ENCODE peak calls at places on chromosomes 1 and 21, in seven cellular contexts. V is astrocyte of the spinal cord, W is AG04450, P is fibroblast of lung, T is tibial nerve, D is endothelial cell, M is fibroblast of villous mesenchyme. A is an unnamed sample.

GRCh38 chr1:87495147-87495546 is 166.5 kb downstream of the LMO4 start:
- DNase-seq in V (no peak), W (no peak), P (no peak), T (no peak), D (no peak), M (no peak), A (no peak)

GRCh38 chr1:114219247-114219872 is 65.7 kb upstream of the SYT6 start:
- DNase-seq in V (peak), W (no peak), P (peak), T (no peak), D (no peak), M (peak), A (peak)

GRCh38 chr1:22914633-22915217 is 57.9 kb downstream of the LACTBL1 start:
- DNase-seq in V (no peak), W (no peak), P (no peak), T (no peak), D (no peak), M (no peak), A (no peak)

GRCh38 chr1:186977266-186977957 is 148.7 kb downstream of the PLA2G4A start:
- DNase-seq in V (peak), W (no peak), P (no peak), T (no peak), D (no peak), M (no peak), A (peak)

GRCh38 chr1:62395291-62395690 is 41.6 kb upstream of the USP1 start:
- DNase-seq in V (no peak), W (no peak), P (no peak), T (no peak), D (no peak), M (no peak), A (no peak)

GRCh38 chr21:27817061-27817460 is 850.2 kb upstream of the ADAMTS5 start:
- DNase-seq in V (no peak), W (no peak), P (no peak), T (no peak), D (no peak), M (peak), A (no peak)

GRCh38 chr1:50348449-50349241 is 74.6 kb downstream of the DMRTA2 start:
- DNase-seq in V (peak), W (peak), P (peak), T (peak), D (peak), M (peak), A (peak)

GRCh38 chr1:218557731-218558130 is 212.6 kb downstream of the TGFB2 start:
- DNase-seq in V (peak), W (no peak), P (no peak), T (no peak), D (no peak), M (no peak), A (peak)

GRCh38 chr1:193763313-193763712 is 576.9 kb upstream of the B3GALT2 start:
- DNase-seq in V (peak), W (no peak), P (peak), T (no peak), D (no peak), M (no peak), A (no peak)

GRCh38 chr1:208724079-208724478 is 479.9 kb upstream of the PLXNA2 start:
- DNase-seq in V (no peak), W (no peak), P (no peak), T (no peak), D (no peak), M (no peak), A (no peak)

GRCh38 chr1:224733021-224733911 is 117.1 kb downstream of the CNIH3 start:
- DNase-seq in V (no peak), W (no peak), P (peak), T (no peak), D (no peak), M (peak), A (peak)

GRCh38 chr21:43923391-43923790 is 58.4 kb downstream of the AGPAT3 start:
- DNase-seq in V (no peak), W (no peak), P (peak), T (no peak), D (no peak), M (no peak), A (no peak)

GRCh38 chr1:44653107-44653964 is 20.9 kb downstream of the TMEM53 start:
- DNase-seq in V (no peak), W (no peak), P (no peak), T (no peak), D (no peak), M (no peak), A (no peak)

GRCh38 chr1:64526312-64526711 is 56.4 kb downstream of the CACHD1 start:
- DNase-seq in V (no peak), W (no peak), P (no peak), T (no peak), D (no peak), M (peak), A (peak)

GRCh38 chr1:13830616-13831280 is 130.8 kb downstream of the PRDM2 start:
- DNase-seq in V (no peak), W (no peak), P (peak), T (no peak), D (no peak), M (peak), A (no peak)

GRCh38 chr1:29343476-29343875 is 107.2 kb downstream of the PTPRU start:
- DNase-seq in V (no peak), W (no peak), P (no peak), T (no peak), D (no peak), M (no peak), A (no peak)

GRCh38 chr1:192739476-192740184 is 69.2 kb upstream of the RGS2 start:
- DNase-seq in V (no peak), W (no peak), P (no peak), T (no peak), D (no peak), M (peak), A (no peak)

GRCh38 chr1:207495816-207496792 is at the start of gene CR1:
- DNase-seq in V (no peak), W (no peak), P (no peak), T (peak), D (peak), M (no peak), A (no peak)

GRCh38 chr1:112714313-112715263 is 544 bp downstream of the PPM1J start:
- DNase-seq in V (no peak), W (no peak), P (no peak), T (no peak), D (peak), M (peak), A (no peak)

GRCh38 chr1:21294266-21295058 is 4.2 kb upstream of the ECE1 start:
- DNase-seq in V (no peak), W (no peak), P (no peak), T (no peak), D (no peak), M (no peak), A (no peak)

GRCh38 chr21:37582613-37583012 is 216.0 kb downstream of the DYRK1A start:
- DNase-seq in V (peak), W (peak), P (peak), T (peak), D (peak), M (peak), A (peak)

GRCh38 chr1:20184997-20185833 is 681 bp upstream of the UBXN10 start:
- DNase-seq in V (no peak), W (no peak), P (no peak), T (no peak), D (no peak), M (no peak), A (no peak)

GRCh38 chr1:155003766-155004351 is 1.3 kb downstream of the ZBTB7B start:
- DNase-seq in V (peak), W (no peak), P (peak), T (no peak), D (no peak), M (peak), A (no peak)

GRCh38 chr1:3454811-3455618 is 550 bp downstream of the ARHGEF16 start:
- DNase-seq in V (no peak), W (no peak), P (no peak), T (no peak), D (peak), M (no peak), A (no peak)

GRCh38 chr1:116772648-116773045 is 18.4 kb downstream of the CD2 start:
- DNase-seq in V (no peak), W (no peak), P (no peak), T (no peak), D (no peak), M (no peak), A (peak)

GRCh38 chr1:154998818-154999650 is 3.6 kb upstream of the ZBTB7B start:
- DNase-seq in V (peak), W (no peak), P (peak), T (no peak), D (peak), M (peak), A (peak)

GRCh38 chr1:27111771-27112573 is 43.0 kb downstream of the SLC9A1 start:
- DNase-seq in V (peak), W (peak), P (peak), T (peak), D (peak), M (peak), A (peak)
- TF ChIP-seq CTCF in V (peak), W (peak), P (peak), T (peak), D (no peak), M (peak), A (peak)

DNA sequence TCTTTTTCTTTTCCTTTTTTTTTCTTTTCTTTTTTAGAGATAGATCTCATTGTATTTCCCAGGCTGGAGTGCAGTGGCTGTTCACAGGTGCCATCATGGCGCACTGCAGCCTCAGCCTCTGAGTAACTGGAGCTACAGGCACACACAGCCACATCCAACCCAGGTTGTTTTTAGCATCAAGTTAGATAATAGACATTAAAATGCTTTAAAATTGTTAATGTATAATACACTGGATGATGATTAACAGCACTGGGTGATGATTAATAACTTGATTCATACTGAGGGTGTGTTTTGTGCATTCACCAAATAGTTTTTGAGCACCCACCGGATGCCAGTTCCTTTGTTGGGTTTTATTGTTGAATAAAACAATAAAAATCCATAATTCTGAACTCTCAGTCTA is 75.2 kb downstream of the BEND5 start:
- DNase-seq in V (no peak), W (no peak), P (no peak), T (no peak), D (no peak), M (no peak), A (peak)
- TF ChIP-seq CTCF in V (no peak), W (no peak), P (no peak), T (no peak), D (no peak), M (no peak), A (no peak)

GRCh38 chr1:93180723-93181613 is at the start of gene CCDC18:
- DNase-seq in V (no peak), W (no peak), P (peak), T (peak), D (peak), M (peak), A (peak)

GRCh38 chr1:93177991-93178390 is 2.2 kb downstream of the TMED5 start:
- DNase-seq in V (peak), W (no peak), P (peak), T (no peak), D (no peak), M (peak), A (no peak)

GRCh38 chr1:93178418-93178817 is 1.8 kb downstream of the TMED5 start:
- DNase-seq in V (peak), W (no peak), P (peak), T (no peak), D (no peak), M (peak), A (no peak)

GRCh38 chr1:93179886-93180722 is at the start of gene TMED5:
- DNase-seq in V (peak), W (peak), P (peak), T (peak), D (peak), M (peak), A (peak)
- TF ChIP-seq CTCF in V (peak), W (peak), P (peak), T (peak), D (no peak), M (peak), A (no peak)

DNA sequence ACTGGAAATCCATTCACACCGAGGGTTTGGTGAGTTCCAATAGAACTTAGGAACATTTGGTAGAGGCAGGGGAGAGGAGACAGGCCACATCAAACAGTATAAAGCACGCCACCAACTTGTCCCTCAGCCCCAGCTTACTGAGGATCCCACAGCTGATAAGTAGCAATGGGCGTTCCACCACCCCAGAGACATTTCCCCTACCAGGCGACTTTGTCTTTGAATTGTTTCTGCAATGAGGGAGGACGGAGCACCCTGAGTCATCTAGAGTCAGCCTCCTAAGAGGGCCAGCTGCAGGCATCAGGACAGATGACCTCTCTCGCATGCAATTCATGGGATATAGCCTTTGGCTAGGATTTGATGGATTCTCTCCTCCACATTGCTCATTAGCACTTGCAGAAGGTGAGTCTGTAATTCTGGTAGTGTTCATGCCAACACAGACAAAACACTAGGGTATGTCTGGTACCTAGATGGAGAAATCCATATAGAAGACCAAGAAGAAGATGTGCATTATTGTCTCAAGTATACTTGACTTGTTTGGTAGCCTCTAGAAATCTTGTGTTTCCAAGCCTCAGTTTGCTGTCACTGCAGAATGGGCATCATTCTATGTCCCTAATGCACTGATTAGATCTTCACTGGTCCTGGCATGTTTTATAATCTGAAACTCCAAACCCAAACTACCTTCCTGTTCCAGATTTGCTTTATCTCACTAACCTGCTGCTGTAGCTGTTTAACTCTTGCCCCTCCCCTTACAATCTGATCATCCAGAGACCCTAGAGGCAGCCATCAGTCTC is 69.0 kb downstream of the RRAGC start:
- DNase-seq in V (no peak), W (no peak), P (no peak), T (no peak), D (no peak), M (no peak), A (no peak)
- TF ChIP-seq CTCF in V (no peak), W (no peak), P (no peak), T (no peak), D (no peak), M (no peak), A (no peak)

GRCh38 chr21:45306832-45307571 is 19.3 kb upstream of the POFUT2 start:
- DNase-seq in V (peak), W (peak), P (peak), T (peak), D (no peak), M (peak), A (no peak)
- TF ChIP-seq CTCF in V (no peak), W (no peak), P (no peak), T (no peak), D (no peak), M (no peak), A (no peak)

GRCh38 chr1:177340601-177341067 is 169.9 kb downstream of the BRINP2 start:
- DNase-seq in V (no peak), W (no peak), P (no peak), T (no peak), D (no peak), M (peak), A (no peak)

GRCh38 chr1:177334276-177334675 is 163.5 kb downstream of the BRINP2 start:
- DNase-seq in V (no peak), W (no peak), P (no peak), T (no peak), D (no peak), M (no peak), A (peak)

GRCh38 chr1:177338376-177338775 is 167.6 kb downstream of the BRINP2 start:
- DNase-seq in V (no peak), W (no peak), P (no peak), T (no peak), D (no peak), M (no peak), A (no peak)

GRCh38 chr1:177329871-177330270 is 159.1 kb downstream of the BRINP2 start:
- DNase-seq in V (no peak), W (no peak), P (no peak), T (no peak), D (no peak), M (no peak), A (no peak)

DNA sequence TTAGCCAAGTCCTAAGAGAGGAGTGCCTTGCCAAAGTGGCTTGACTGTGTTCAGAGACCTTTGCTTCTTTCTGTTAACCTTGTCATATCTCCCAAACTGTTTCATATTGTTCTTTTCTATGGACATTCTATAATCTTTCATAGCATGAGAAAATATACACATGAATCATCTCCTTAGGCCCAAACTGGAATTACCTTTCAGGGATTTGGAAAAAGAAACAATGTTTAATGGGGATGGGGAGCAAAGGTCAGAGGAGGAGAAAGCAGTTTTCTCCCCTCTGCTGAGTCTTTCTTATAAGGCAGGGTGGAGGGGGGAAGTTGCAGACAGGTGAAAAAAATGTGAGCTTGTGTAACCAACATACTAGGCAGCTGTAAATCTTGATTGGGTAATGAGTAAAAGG is 164.1 kb downstream of the BRINP2 start:
- DNase-seq in V (no peak), W (no peak), P (no peak), T (no peak), D (no peak), M (no peak), A (no peak)
- TF ChIP-seq CTCF in V (no peak), W (no peak), P (no peak), T (no peak), D (no peak), M (no peak), A (no peak)

DNA sequence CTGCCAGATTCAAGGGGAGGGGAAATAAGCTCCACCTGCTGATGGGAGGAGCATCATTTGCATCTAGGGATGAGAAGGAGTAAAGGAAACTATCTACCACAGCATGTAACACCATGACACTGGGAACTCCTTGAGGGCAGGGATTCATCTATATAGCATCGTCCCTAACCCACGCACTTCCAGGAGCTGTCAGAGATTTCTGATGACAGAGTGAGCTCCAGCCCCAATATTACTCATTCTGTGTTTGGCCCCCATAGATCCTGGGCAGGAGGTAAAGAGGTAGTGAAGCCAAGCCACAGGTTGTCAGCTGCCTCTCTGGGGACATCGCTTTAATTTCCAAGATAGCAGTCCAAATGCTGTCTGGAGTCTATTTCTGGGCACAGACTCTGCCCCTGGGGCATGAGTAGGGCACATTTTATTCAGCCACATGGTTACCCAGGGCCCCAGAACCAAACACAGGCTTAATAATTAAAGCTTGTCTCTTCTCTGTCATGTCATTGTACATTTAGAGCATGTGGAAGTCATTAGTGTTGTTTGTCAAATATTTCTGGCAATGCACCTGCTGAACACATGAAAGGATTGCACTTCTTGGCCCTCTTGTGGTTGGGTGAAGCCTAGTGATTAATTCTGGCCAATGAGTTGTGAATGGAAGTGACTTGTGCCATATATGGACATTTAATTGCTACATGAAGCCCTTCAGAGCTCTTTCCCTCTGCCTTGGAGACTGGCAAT is 105.9 kb upstream of the POU3F1 start:
- DNase-seq in V (no peak), W (no peak), P (no peak), T (no peak), D (no peak), M (no peak), A (peak)
- TF ChIP-seq CTCF in V (no peak), W (peak), P (no peak), T (no peak), D (peak), M (no peak), A (peak)